ENCODE peak calls at places on chromosomes 4 and X, in four cellular contexts. One of them, this sample, is unnamed.

GRCh38 chr4:122747883-122748282 is 15.4 kb downstream of the BBS12 start:
- DNase-seq in M059J: peak
- DNase-seq in HT-29: no peak
- DNase-seq in putamen: no peak
- DNase-seq in this sample: no peak

GRCh38 chrX:71998836-71999509 is 88.3 kb downstream of the NHSL2 start:
- DNase-seq in M059J: peak
- DNase-seq in HT-29: peak
- DNase-seq in putamen: no peak
- DNase-seq in this sample: no peak

GRCh38 chr4:125547842-125548241 is 233.1 kb downstream of the FAT4 start:
- DNase-seq in putamen: no peak
- DNase-seq in M059J: no peak
- DNase-seq in HT-29: no peak
- DNase-seq in this sample: no peak

GRCh38 chrX:39335447-39336235 is 534.4 kb downstream of the MID1IP1 start:
- DNase-seq in putamen: no peak
- DNase-seq in M059J: no peak
- DNase-seq in HT-29: peak
- DNase-seq in this sample: no peak

GRCh38 chrX:72245461-72246089 is 6.7 kb upstream of the ERCC6L start:
- DNase-seq in putamen: peak
- DNase-seq in HT-29: peak
- DNase-seq in M059J: peak
- DNase-seq in this sample: no peak

GRCh38 chr4:175560628-175561027 is 251.4 kb downstream of the GPM6A start:
- DNase-seq in M059J: peak
- DNase-seq in putamen: peak
- DNase-seq in HT-29: peak
- DNase-seq in this sample: peak

GRCh38 chrX:69264134-69264533 is 98.9 kb upstream of the PJA1 start:
- DNase-seq in HT-29: no peak
- DNase-seq in M059J: no peak
- DNase-seq in putamen: no peak
- DNase-seq in this sample: no peak

GRCh38 chr4:32454482-32454881 is 1734.3 kb downstream of the PCDH7 start:
- DNase-seq in HT-29: no peak
- DNase-seq in putamen: no peak
- DNase-seq in M059J: no peak
- DNase-seq in this sample: no peak

GRCh38 chr4:123856689-123857545 is 460.3 kb downstream of the SPRY1 start:
- DNase-seq in putamen: peak
- DNase-seq in HT-29: peak
- DNase-seq in M059J: peak
- DNase-seq in this sample: peak

GRCh38 chrX:118207831-118208453 is 91.3 kb upstream of the KLHL13 start:
- DNase-seq in putamen: no peak
- DNase-seq in HT-29: no peak
- DNase-seq in M059J: no peak
- DNase-seq in this sample: peak

GRCh38 chrX:48456628-48457027 is 13.4 kb downstream of the SLC38A5 start:
- DNase-seq in putamen: no peak
- DNase-seq in HT-29: no peak
- DNase-seq in M059J: no peak
- DNase-seq in this sample: no peak

GRCh38 chr4:21447320-21448055 is 501.1 kb downstream of the KCNIP4 start:
- DNase-seq in M059J: peak
- DNase-seq in putamen: peak
- DNase-seq in HT-29: no peak
- DNase-seq in this sample: no peak

GRCh38 chr4:149790172-149790907 is 25.3 kb downstream of the IQCM start:
- DNase-seq in HT-29: no peak
- DNase-seq in M059J: peak
- DNase-seq in putamen: no peak
- DNase-seq in this sample: no peak

GRCh38 chr4:188484256-188484655 is 345.0 kb downstream of the TRIML1 start:
- DNase-seq in putamen: no peak
- DNase-seq in HT-29: no peak
- DNase-seq in M059J: no peak
- DNase-seq in this sample: no peak

GRCh38 chr4:95193391-95194224 is 355.2 kb downstream of the UNC5C start:
- DNase-seq in putamen: no peak
- DNase-seq in HT-29: no peak
- DNase-seq in M059J: no peak
- DNase-seq in this sample: no peak

GRCh38 chrX:53093748-53094583 is at the start of gene KANTR:
- DNase-seq in HT-29: peak
- DNase-seq in M059J: peak
- DNase-seq in putamen: peak
- DNase-seq in this sample: peak

GRCh38 chr4:153371835-153372234 is 27.3 kb downstream of the MND1 start:
- DNase-seq in HT-29: no peak
- DNase-seq in M059J: no peak
- DNase-seq in putamen: no peak
- DNase-seq in this sample: no peak

GRCh38 chr4:98110214-98110613 is 33.1 kb downstream of the STPG2 start:
- DNase-seq in HT-29: no peak
- DNase-seq in putamen: no peak
- DNase-seq in M059J: no peak
- DNase-seq in this sample: no peak

GRCh38 chr4:174427562-174428140 is 94.6 kb downstream of the HPGD start:
- DNase-seq in M059J: no peak
- DNase-seq in putamen: no peak
- DNase-seq in HT-29: no peak
- DNase-seq in this sample: no peak

GRCh38 chr4:13640149-13640671 is 12.7 kb upstream of the BOD1L1 start:
- DNase-seq in M059J: peak
- DNase-seq in HT-29: peak
- DNase-seq in putamen: no peak
- DNase-seq in this sample: no peak

GRCh38 chrX:9557508-9557907 is 92.7 kb downstream of the TBL1X start:
- DNase-seq in putamen: no peak
- DNase-seq in HT-29: no peak
- DNase-seq in M059J: no peak
- DNase-seq in this sample: no peak

GRCh38 chrX:110394653-110395052 is 36.0 kb downstream of the RTL9 start:
- DNase-seq in HT-29: no peak
- DNase-seq in putamen: no peak
- DNase-seq in M059J: peak
- DNase-seq in this sample: no peak

GRCh38 chr4:56768772-56769171 is 52.7 kb downstream of the SPINK2 start:
- DNase-seq in M059J: no peak
- DNase-seq in putamen: no peak
- DNase-seq in HT-29: peak
- DNase-seq in this sample: no peak

GRCh38 chrX:153764786-153765137 is 713 bp downstream of the PLXNB3 start:
- DNase-seq in M059J: no peak
- DNase-seq in putamen: no peak
- DNase-seq in HT-29: no peak
- DNase-seq in this sample: no peak

GRCh38 chr4:5198586-5198985 is 147.3 kb downstream of the STK32B start:
- DNase-seq in HT-29: no peak
- DNase-seq in putamen: no peak
- DNase-seq in M059J: no peak
- DNase-seq in this sample: no peak

This sample was measured in LNCaP clone FGC.